ENCODE peak calls at places on chromosomes 6 and 20, in four cellular contexts. J, P, S and F are unnamed samples.
A peak's percentile ranks its signal among the peaks of the same experiment; 100 is the strongest.

GRCh38 chr6:14309516-14309915 is 191.9 kb downstream of the CD83 start:
- DNase-seq in J (no peak), P (no peak), S (no peak), F (no peak)

GRCh38 chr6:35368038-35368887 is 25.9 kb downstream of the PPARD start:
- DNase-seq in J (peak; percentile 83), P (no peak), S (no peak), F (no peak)

GRCh38 chr6:79612918-79613317 is 18.2 kb upstream of the SH3BGRL2 start:
- DNase-seq in J (no peak), P (no peak), S (no peak), F (no peak)

GRCh38 chr20:53937929-53938367 is 132.4 kb downstream of the BCAS1 start:
- DNase-seq in J (no peak), P (no peak), S (no peak), F (no peak)

GRCh38 chr6:166612471-166612881 is 14.6 kb downstream of the RPS6KA2 start:
- DNase-seq in J (no peak), P (no peak), S (no peak), F (no peak)

GRCh38 chr6:143620461-143620860 is 57.3 kb upstream of the PHACTR2 start:
- DNase-seq in J (peak; percentile 47), P (no peak), S (no peak), F (no peak)

GRCh38 chr6:12957321-12958051 is 240.9 kb downstream of the PHACTR1 start:
- DNase-seq in J (peak; percentile 13), P (no peak), S (no peak), F (peak; percentile 47)

GRCh38 chr6:121780325-121781313 is 345.2 kb downstream of the GJA1 start:
- DNase-seq in J (peak; percentile 92), P (no peak), S (no peak), F (peak; percentile 47)

GRCh38 chr6:87473419-87473903 is 687 bp downstream of the SLC35A1 start:
- DNase-seq in J (peak; percentile 44), P (no peak), S (no peak), F (no peak)

GRCh38 chr20:2261105-2261504 is 34.7 kb upstream of the TGM3 start:
- DNase-seq in J (no peak), P (no peak), S (no peak), F (no peak)

GRCh38 chr20:62367483-62368302 is 581 bp upstream of the LAMA5 start:
- DNase-seq in J (no peak), P (no peak), S (no peak), F (peak; percentile 63)

GRCh38 chr6:33744895-33745546 is 1.7 kb downstream of the IP6K3 start:
- DNase-seq in J (no peak), P (no peak), S (no peak), F (no peak)

GRCh38 chr6:10518461-10519216 is 2.5 kb upstream of the GCNT2 start:
- DNase-seq in J (peak; percentile 20), P (no peak), S (no peak), F (peak; percentile 56)

GRCh38 chr6:26223677-26224546 is 136.7 kb downstream of the HFE start:
- DNase-seq in J (peak; percentile 97), P (peak; percentile 74), S (no peak), F (peak; percentile 96)

GRCh38 chr6:140182819-140183218 is 808.4 kb upstream of the CITED2 start:
- DNase-seq in J (no peak), P (no peak), S (no peak), F (no peak)

GRCh38 chr6:21037453-21037852 is 503.2 kb downstream of the CDKAL1 start:
- DNase-seq in J (no peak), P (no peak), S (no peak), F (no peak)

GRCh38 chr20:62980970-62981369 is 25.8 kb downstream of the BHLHE23 start:
- DNase-seq in J (no peak), P (no peak), S (no peak), F (no peak)

GRCh38 chr6:5034736-5035135 is 30.9 kb upstream of the RPP40 start:
- DNase-seq in J (no peak), P (no peak), S (no peak), F (no peak)

GRCh38 chr6:109672204-109672603 is 18.8 kb downstream of the AK9 start:
- DNase-seq in J (peak; percentile 57), P (no peak), S (no peak), F (peak; percentile 21)

GRCh38 chr6:111871207-111871606 is 2.0 kb downstream of the FYN start:
- DNase-seq in J (no peak), P (no peak), S (no peak), F (no peak)

GRCh38 chr6:122200441-122200840 is 199.0 kb upstream of the HSF2 start:
- DNase-seq in J (no peak), P (no peak), S (no peak), F (no peak)

GRCh38 chr20:50680106-50680960 is 11.0 kb downstream of the RIPOR3 start:
- DNase-seq in J (no peak), P (no peak), S (no peak), F (no peak)

GRCh38 chr20:35568645-35569044 is 26.8 kb downstream of the ERGIC3 start:
- DNase-seq in J (no peak), P (no peak), S (no peak), F (peak; percentile 73)

GRCh38 chr20:54229566-54229965 is 21.7 kb downstream of the PFDN4 start:
- DNase-seq in J (no peak), P (no peak), S (no peak), F (no peak)

DNA sequence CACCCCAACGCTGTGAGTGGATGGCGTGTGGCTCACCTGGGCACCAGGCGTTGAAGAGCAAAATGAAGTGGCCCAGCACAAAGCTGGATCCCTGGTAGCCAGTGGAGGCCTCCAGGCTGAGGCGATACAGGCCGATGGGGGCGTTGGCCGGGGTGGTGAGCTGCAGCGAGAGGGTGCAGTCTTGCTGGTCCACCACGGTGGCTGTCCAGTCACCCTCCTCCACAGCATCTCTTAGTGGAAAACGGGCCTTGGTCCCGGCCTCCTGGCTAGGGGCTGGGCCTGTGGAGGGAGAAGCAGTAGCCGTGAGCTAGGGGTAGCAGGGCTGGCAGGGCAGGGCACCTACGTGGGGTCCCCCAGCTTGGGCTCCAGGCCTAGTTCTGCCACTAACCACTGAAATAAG is 9.3 kb downstream of the TGM2 start:
- DNase-seq in J (no peak), P (no peak), S (no peak), F (no peak)
- H3K4me1 ChIP-seq in J (peaks cover 24% of the 10 kb centered on the region), P (peaks cover 11% of the 10 kb centered on the region), S (no peaks in the 10 kb centered on the region), F (no peaks in the 10 kb centered on the region)

GRCh38 chr6:158725704-158726103 is 75.8 kb downstream of the SYTL3 start:
- DNase-seq in J (no peak), P (no peak), S (no peak), F (no peak)

GRCh38 chr6:158718431-158719126 is 68.7 kb downstream of the SYTL3 start:
- DNase-seq in J (no peak), P (peak; percentile 56), S (peak; percentile 77), F (peak; percentile 87)

GRCh38 chr6:158717341-158718328 is 67.8 kb downstream of the SYTL3 start:
- DNase-seq in J (no peak), P (no peak), S (no peak), F (no peak)

DNA sequence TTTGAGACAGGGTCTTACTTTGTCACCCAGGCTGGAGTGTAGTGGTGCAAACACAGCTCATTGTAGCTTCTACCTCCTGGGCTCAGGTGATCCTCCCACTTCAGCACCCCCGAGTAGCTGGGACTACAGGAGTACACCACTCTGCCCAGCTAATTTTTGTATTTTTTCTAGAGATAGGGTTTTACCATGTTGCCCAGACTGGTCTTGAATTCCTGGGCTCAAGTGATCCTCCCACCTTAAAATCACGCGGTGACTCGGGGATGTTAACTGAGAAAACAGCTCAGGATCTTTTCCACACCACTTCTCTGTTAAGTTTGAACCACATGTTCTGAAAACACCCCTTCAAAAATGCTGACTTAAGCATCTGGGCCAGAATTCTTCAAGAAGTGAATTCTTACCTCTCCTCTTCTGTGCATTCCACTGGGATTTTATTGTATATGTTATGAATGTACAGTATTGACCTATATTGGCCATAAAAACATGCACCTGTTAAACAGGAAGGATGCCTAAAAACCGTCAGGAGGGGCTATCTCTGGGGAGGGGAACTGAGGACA is 72.4 kb downstream of the SYTL3 start:
- DNase-seq in J (no peak), P (no peak), S (no peak), F (no peak)
- H2BK15ac ChIP-seq in J (no peak overlapping the region), P (no peak overlapping the region), S (no peak overlapping the region), F (no peak overlapping the region)

GRCh38 chr20:6030453-6031080 is 23.3 kb downstream of the LRRN4 start:
- DNase-seq in J (no peak), P (no peak), S (no peak), F (no peak)
- H3K4me1 ChIP-seq in J (peaks cover 6% of the 10 kb centered on the region), P (no peaks in the 10 kb centered on the region), S (no peaks in the 10 kb centered on the region), F (no peaks in the 10 kb centered on the region)

DNA sequence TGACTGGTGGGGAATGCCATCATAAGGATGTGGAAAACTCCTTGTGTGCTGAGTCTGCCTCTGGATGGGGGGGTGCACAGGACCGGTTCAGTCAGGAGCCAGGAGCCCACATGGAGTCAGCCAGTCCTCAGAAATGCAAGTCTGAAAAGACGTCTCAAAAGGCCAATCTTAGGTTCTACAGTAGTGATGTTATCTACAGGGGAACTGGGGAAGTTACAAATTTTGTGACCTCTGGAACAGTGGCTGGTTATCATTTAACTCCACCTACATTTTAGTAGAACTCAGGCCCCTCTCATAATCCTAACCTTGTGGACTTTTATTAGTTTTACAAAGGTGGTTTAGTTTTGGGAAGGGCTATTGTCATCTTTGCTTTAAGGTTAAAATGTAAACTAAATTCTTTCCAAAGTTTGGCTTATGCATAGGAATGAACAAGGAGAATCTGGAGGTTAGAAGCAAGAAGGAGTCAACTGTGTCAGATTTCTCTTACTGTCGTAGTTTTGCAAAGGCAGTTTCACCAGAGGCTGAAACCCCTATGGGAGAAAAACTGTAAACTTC is 13.7 kb upstream of the TBC1D22B start:
- DNase-seq in J (no peak), P (no peak), S (no peak), F (no peak)
- H2BK15ac ChIP-seq in J (peak overlapping the region; percentile 92), P (no peak overlapping the region), S (no peak overlapping the region), F (no peak overlapping the region)